ENCODE peak calls at places on chromosome 3, in ten cellular contexts. I is psoas muscle; Y is epithelial cell of esophagus; S is endodermal cell; M is neural progenitor cell; X is heart left ventricle; N is Peyer's patch; K is IMR-90; V is CD8-positive, alpha-beta T cell; A is lung. B is an unnamed sample.

GRCh38 chr3:38622336-38622735 is 27.2 kb downstream of the SCN5A start:
- DNase-seq in I (no peak), Y (no peak), S (no peak), M (no peak), X (no peak), N (no peak), K (no peak), V (no peak), A (no peak), B (no peak)

GRCh38 chr3:43194069-43194468 is 88.2 kb upstream of the POMGNT2 start:
- DNase-seq in I (no peak), Y (no peak), S (no peak), M (no peak), X (no peak), N (no peak), K (no peak), V (no peak), A (no peak), B (no peak)

GRCh38 chr3:71940523-71940922 is 155.6 kb upstream of the PROK2 start:
- DNase-seq in I (no peak), Y (no peak), S (no peak), M (no peak), X (no peak), N (no peak), K (no peak), V (no peak), A (no peak), B (no peak)

GRCh38 chr3:12405432-12406272 is 78.6 kb upstream of the TSEN2 start:
- DNase-seq in I (peak), Y (peak), S (peak), M (no peak), X (peak), N (peak), K (peak), V (no peak), A (peak), B (peak)

GRCh38 chr3:184085389-184085852 is 11.4 kb upstream of the HTR3E start:
- DNase-seq in I (no peak), Y (peak), S (no peak), M (no peak), X (no peak), N (no peak), K (peak), V (no peak), A (no peak), B (peak)

GRCh38 chr3:126065876-126066275 is 18.0 kb downstream of the SLC41A3 start:
- DNase-seq in I (no peak), Y (no peak), S (no peak), M (no peak), X (no peak), N (no peak), K (no peak), V (no peak), A (no peak), B (no peak)

GRCh38 chr3:55884491-55885285 is 397.6 kb upstream of the WNT5A start:
- DNase-seq in I (no peak), Y (peak), S (no peak), M (no peak), X (no peak), N (no peak), K (peak), V (no peak), A (no peak), B (no peak)

GRCh38 chr3:28586325-28586724 is 237.7 kb upstream of the AZI2 start:
- DNase-seq in I (no peak), Y (peak), S (no peak), M (no peak), X (no peak), N (no peak), K (no peak), V (no peak), A (no peak), B (no peak)

GRCh38 chr3:45773714-45774449 is 22.5 kb downstream of the SLC6A20 start:
- DNase-seq in I (no peak), Y (no peak), S (peak), M (no peak), X (no peak), N (no peak), K (no peak), V (no peak), A (no peak), B (no peak)

GRCh38 chr3:167116120-167116922 is 263.8 kb downstream of the ZBBX start:
- DNase-seq in I (no peak), Y (no peak), S (peak), M (no peak), X (no peak), N (no peak), K (no peak), V (no peak), A (no peak), B (no peak)

GRCh38 chr3:42802876-42803799 is 1.2 kb downstream of the HIGD1A start:
- DNase-seq in I (no peak), Y (peak), S (no peak), M (peak), X (no peak), N (no peak), K (peak), V (no peak), A (no peak), B (no peak)

GRCh38 chr3:62662680-62663079 is 212.5 kb downstream of the CADPS start:
- DNase-seq in I (no peak), Y (no peak), S (no peak), M (no peak), X (no peak), N (no peak), K (no peak), V (no peak), A (no peak), B (no peak)

GRCh38 chr3:62655319-62656063 is 219.7 kb downstream of the CADPS start:
- DNase-seq in I (no peak), Y (no peak), S (no peak), M (no peak), X (no peak), N (no peak), K (no peak), V (no peak), A (no peak), B (no peak)

GRCh38 chr3:62653806-62654205 is 221.4 kb downstream of the CADPS start:
- DNase-seq in I (no peak), Y (no peak), S (no peak), M (no peak), X (no peak), N (no peak), K (no peak), V (no peak), A (no peak), B (no peak)

DNA sequence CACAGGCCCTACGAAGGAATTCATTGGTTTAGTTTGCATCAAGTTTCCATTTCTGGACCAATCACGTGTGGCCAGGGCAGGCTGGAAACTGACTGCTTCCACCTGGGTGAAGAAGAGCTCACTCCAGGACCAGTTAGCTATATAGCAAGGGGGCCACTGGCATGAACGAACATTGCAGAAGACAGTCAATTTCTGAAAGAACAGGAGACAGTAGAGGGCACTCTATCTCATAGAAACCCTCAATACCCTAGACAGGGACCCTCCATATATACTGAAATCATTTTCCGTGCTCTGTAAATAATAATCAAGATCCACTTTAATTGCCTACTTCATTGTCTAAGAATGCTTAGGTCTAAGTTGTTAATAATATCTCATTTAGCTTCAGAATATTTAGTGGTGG is 215.6 kb downstream of the CADPS start:
- DNase-seq in I (no peak), Y (no peak), S (peak), M (no peak), X (no peak), N (no peak), K (no peak), V (no peak), A (no peak), B (no peak)
- TF ChIP-seq CTCF in I (no peak), Y (no peak), S (peak), M (peak), X (no peak), N (no peak), K (no peak), V (no peak), A (no peak), B (peak)

GRCh38 chr3:182393151-182393550 is 400.2 kb upstream of the ATP11B start:
- DNase-seq in I (no peak), Y (no peak), S (no peak), M (no peak), X (no peak), N (no peak), K (no peak), V (no peak), A (no peak), B (no peak)
- H3K4me3 ChIP-seq in I (no peak), Y (no peak), S (no peak), M (no peak), X (no peak), N (no peak), K (no peak), V (no peak), A (no peak), B (no peak)

DNA sequence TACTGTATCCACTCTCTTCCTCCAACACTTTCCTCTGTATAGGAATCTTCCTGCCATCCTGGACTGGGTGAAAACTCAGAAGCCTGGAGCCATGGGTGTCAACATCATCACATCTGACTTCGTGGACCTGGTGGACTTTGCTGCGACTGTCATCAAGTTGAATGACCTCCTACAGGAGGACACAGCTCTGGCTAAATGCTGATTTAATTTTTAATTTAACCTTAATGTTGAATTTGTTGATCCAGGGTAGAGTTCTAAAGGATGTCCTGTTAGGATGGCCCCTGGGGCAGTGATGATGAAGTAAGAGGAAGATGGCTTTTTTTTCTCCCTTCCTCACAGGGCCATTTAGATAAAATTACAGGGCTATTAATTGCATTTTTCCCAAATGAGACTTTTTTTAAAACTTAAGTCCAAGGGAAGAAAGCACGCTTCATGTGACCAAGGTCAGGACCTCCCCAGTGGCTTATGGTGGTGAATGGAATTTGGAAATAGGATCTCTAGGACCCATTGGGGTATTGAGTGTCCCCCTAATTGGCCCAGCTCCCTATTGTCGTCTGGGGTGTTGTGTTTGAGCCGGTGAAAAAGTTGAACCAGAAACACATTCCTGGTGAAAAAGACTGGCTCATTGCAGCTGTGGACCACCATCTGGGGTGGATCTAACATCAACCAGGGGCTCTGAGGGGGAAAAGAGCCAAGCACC is 125.7 kb upstream of the ZBED2 start:
- DNase-seq in I (no peak), Y (no peak), S (no peak), M (no peak), X (no peak), N (no peak), K (no peak), V (no peak), A (no peak), B (no peak)
- TF ChIP-seq CTCF in I (no peak), Y (no peak), S (no peak), M (no peak), X (no peak), N (no peak), K (no peak), V (no peak), A (no peak), B (no peak)

GRCh38 chr3:196867507-196868296 is at the start of gene SENP5:
- DNase-seq in I (peak), Y (peak), S (peak), M (peak), X (peak), N (peak), K (peak), V (peak), A (peak), B (no peak)

GRCh38 chr3:196872316-196872715 is 4.6 kb downstream of the SENP5 start:
- DNase-seq in I (no peak), Y (no peak), S (no peak), M (no peak), X (no peak), N (no peak), K (peak), V (no peak), A (no peak), B (no peak)

GRCh38 chr3:196867155-196867506 is 589 bp upstream of the SENP5 start:
- DNase-seq in I (no peak), Y (no peak), S (no peak), M (no peak), X (no peak), N (no peak), K (no peak), V (no peak), A (no peak), B (no peak)

GRCh38 chr3:196868297-196868661 is 559 bp downstream of the SENP5 start:
- DNase-seq in I (peak), Y (peak), S (peak), M (peak), X (no peak), N (no peak), K (peak), V (peak), A (no peak), B (no peak)
- H3K4me3 ChIP-seq in I (peak), Y (peak), S (peak), M (peak), X (peak), N (peak), K (peak), V (peak), A (peak), B (peak)